ENCODE peak calls at places on chromosomes 6 and 20, in four cellular contexts. A is AG20443, M is HT1080, L is nephron progenitor cell. C is an unnamed sample.

GRCh38 chr20:62536731-62537401 is 61.1 kb upstream of the GATA5 start:
- DNase-seq in L (no peak), A (no peak), M (no peak), C (peak)

GRCh38 chr20:44851545-44851944 is 34.0 kb upstream of the YWHAB start:
- DNase-seq in A (no peak), L (no peak), M (no peak), C (no peak)

GRCh38 chr6:69867075-69867911 is 937 bp downstream of the COL19A1 start:
- DNase-seq in L (peak), A (peak), M (peak), C (peak)

GRCh38 chr20:34637245-34638185 is 39.4 kb downstream of the PIGU start:
- DNase-seq in A (peak), M (no peak), L (no peak), C (no peak)

GRCh38 chr20:36181934-36182603 is 27.5 kb downstream of the EPB41L1 start:
- DNase-seq in A (peak), M (peak), L (no peak), C (peak)

GRCh38 chr20:60485012-60485760 is 527.0 kb downstream of the CDH26 start:
- DNase-seq in M (no peak), L (no peak), A (no peak), C (no peak)

GRCh38 chr6:116524236-116524635 is 12.8 kb downstream of the CALHM5 start:
- DNase-seq in M (no peak), A (no peak), L (no peak), C (no peak)

GRCh38 chr6:112563368-112563767 is 216.2 kb downstream of the RFPL4B start:
- DNase-seq in M (peak), A (peak), L (peak), C (peak)

GRCh38 chr6:113281014-113281810 is 575.9 kb upstream of the MARCKS start:
- DNase-seq in M (no peak), L (no peak), A (no peak), C (no peak)

GRCh38 chr6:6724319-6725119 is 136.0 kb downstream of the LY86 start:
- DNase-seq in M (peak), A (peak), L (peak), C (peak)

GRCh38 chr6:30781697-30782424 is 37.5 kb upstream of the IER3 start:
- DNase-seq in A (peak), L (no peak), M (peak), C (peak)

GRCh38 chr6:169960531-169960890 is 209.1 kb downstream of the ERMARD start:
- DNase-seq in A (no peak), M (no peak), L (no peak), C (no peak)

GRCh38 chr20:62333820-62334595 is 31.2 kb downstream of the ADRM1 start:
- DNase-seq in A (no peak), M (no peak), L (no peak), C (no peak)

GRCh38 chr20:37758332-37758731 is 64.5 kb downstream of the CTNNBL1 start:
- DNase-seq in L (peak), M (no peak), A (peak), C (peak)

GRCh38 chr6:113172531-113172966 is 684.6 kb upstream of the MARCKS start:
- DNase-seq in L (no peak), M (no peak), A (no peak), C (peak)

GRCh38 chr6:37021356-37022129 is 16.1 kb downstream of the FGD2 start:
- DNase-seq in A (peak), M (peak), L (no peak), C (peak)

GRCh38 chr20:60246751-60247150 is 288.5 kb downstream of the CDH26 start:
- DNase-seq in L (no peak), M (no peak), A (no peak), C (no peak)

GRCh38 chr6:53934013-53934412 is 139.2 kb downstream of the LRRC1 start:
- DNase-seq in L (no peak), A (no peak), M (no peak), C (no peak)

GRCh38 chr6:169700296-169700695 is 1.5 kb downstream of the WDR27 start:
- DNase-seq in M (no peak), L (no peak), A (peak), C (no peak)